ENCODE peak calls at places on chromosome 7, in seven cellular contexts. K is activated B cell treated with CpG ODN at 0.5 μM for 24 hours, O is osteocyte, A is right lobe of liver, R is HepG2, F is fibroblast of mammary gland, C is PC-3. H is an unnamed sample.

GRCh38 chr7:98879198-98879988 is 1.1 kb downstream of the TRRAP start:
- DNase-seq in K (peak), O (no peak), A (peak), R (peak), F (peak), C (peak), H (peak)

GRCh38 chr7:24440851-24441250 is 132.4 kb upstream of the PALS2 start:
- DNase-seq in K (no peak), O (no peak), A (no peak), R (no peak), F (peak), C (no peak), H (no peak)

GRCh38 chr7:100003711-100004661 is 11.4 kb upstream of the ZKSCAN1 start:
- DNase-seq in K (no peak), O (no peak), A (peak), R (peak), F (no peak), C (no peak), H (no peak)

GRCh38 chr7:100971111-100972001 is 2.0 kb downstream of the MUC12 start:
- DNase-seq in K (no peak), O (no peak), A (no peak), R (no peak), F (no peak), C (no peak), H (no peak)

GRCh38 chr7:43639858-43640491 is 57.1 kb downstream of the STK17A start:
- DNase-seq in K (no peak), O (no peak), A (peak), R (peak), F (peak), C (peak), H (no peak)

GRCh38 chr7:36192050-36192824 is 39.2 kb downstream of the EEPD1 start:
- DNase-seq in K (no peak), O (no peak), A (no peak), R (no peak), F (peak), C (no peak), H (no peak)

GRCh38 chr7:99270702-99271101 is 1.9 kb upstream of the MYH16 start:
- DNase-seq in K (no peak), O (no peak), A (no peak), R (peak), F (no peak), C (no peak), H (no peak)

GRCh38 chr7:25075459-25075858 is 49.6 kb downstream of the CYCS start:
- DNase-seq in K (no peak), O (no peak), A (no peak), R (no peak), F (peak), C (no peak), H (no peak)

GRCh38 chr7:149828357-149829309 is 9.5 kb upstream of the ZNF862 start:
- DNase-seq in K (no peak), O (no peak), A (no peak), R (no peak), F (no peak), C (no peak), H (no peak)

GRCh38 chr7:135168001-135168400 is 2.5 kb downstream of the CYREN start:
- DNase-seq in K (no peak), O (no peak), A (peak), R (no peak), F (no peak), C (no peak), H (no peak)

GRCh38 chr7:134246347-134246746 is 70.4 kb downstream of the SLC35B4 start:
- DNase-seq in K (no peak), O (no peak), A (no peak), R (no peak), F (no peak), C (no peak), H (no peak)

GRCh38 chr7:149856-150636 is 42.3 kb upstream of the FAM20C start:
- DNase-seq in K (peak), O (no peak), A (peak), R (no peak), F (peak), C (no peak), H (peak)

GRCh38 chr7:52479990-52480389 is 555.4 kb upstream of the POM121L12 start:
- DNase-seq in K (no peak), O (no peak), A (no peak), R (no peak), F (no peak), C (no peak), H (no peak)

GRCh38 chr7:151871904-151872303 is 5.0 kb downstream of the PRKAG2 start:
- DNase-seq in K (no peak), O (no peak), A (peak), R (no peak), F (peak), C (peak), H (no peak)
- TF ChIP-seq CTCF in K (no peak), O (no peak), A (no peak), R (peak), F (no peak), C (peak), H (no peak)

GRCh38 chr7:79497728-79498127 is 44.3 kb upstream of the MAGI2 start:
- DNase-seq in K (no peak), O (no peak), A (no peak), R (no peak), F (no peak), C (no peak), H (no peak)
- TF ChIP-seq CTCF in K (no peak), O (no peak), A (no peak), R (no peak), F (no peak), C (no peak), H (no peak)

DNA sequence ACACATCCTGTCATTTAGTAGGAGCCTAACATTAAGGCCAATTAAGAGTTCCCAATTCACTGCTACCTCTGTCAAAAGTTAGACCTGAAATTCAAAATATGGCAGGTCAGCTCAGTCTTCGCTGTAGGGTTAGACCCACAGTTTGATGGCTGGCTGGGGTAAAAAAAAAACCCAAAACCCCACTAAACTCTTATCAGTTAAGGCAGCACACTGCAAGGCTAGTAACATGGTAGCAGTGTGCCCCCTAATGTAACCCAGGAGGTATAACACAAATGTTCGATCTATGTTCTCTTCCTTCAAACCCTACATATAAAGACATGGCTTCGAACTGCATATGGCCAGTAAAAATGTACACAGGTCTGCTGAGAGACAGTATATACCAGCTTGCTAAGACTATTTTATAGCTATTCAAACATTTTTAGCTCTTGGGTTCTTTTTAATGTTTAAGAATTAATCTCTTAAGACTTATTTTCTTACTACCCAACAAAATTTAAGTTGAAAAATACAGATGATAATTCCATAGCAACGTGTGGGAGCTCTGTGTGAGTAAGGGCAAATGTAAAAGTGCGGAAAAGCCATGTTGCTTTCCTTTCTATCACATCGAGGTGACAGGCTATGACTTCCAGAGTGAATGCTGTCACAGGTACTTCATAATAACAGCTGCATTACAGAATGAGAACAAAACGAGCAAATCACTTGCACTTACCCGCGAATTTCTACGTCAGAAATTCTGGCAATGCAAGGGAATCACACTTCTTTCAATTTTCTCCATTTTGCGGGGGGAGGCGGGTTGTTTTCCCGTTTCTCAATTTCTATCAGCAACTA is 168.4 kb upstream of the IMMP2L start:
- DNase-seq in K (no peak), O (no peak), A (no peak), R (peak), F (peak), C (peak), H (no peak)
- TF ChIP-seq CTCF in K (no peak), O (peak), A (peak), R (peak), F (peak), C (peak), H (no peak)

GRCh38 chr7:158010956-158011698 is 576.5 kb downstream of the PTPRN2 start:
- DNase-seq in K (no peak), O (no peak), A (no peak), R (no peak), F (no peak), C (no peak), H (no peak)
- TF ChIP-seq CTCF in K (no peak), O (no peak), A (no peak), R (peak), F (no peak), C (peak), H (no peak)

DNA sequence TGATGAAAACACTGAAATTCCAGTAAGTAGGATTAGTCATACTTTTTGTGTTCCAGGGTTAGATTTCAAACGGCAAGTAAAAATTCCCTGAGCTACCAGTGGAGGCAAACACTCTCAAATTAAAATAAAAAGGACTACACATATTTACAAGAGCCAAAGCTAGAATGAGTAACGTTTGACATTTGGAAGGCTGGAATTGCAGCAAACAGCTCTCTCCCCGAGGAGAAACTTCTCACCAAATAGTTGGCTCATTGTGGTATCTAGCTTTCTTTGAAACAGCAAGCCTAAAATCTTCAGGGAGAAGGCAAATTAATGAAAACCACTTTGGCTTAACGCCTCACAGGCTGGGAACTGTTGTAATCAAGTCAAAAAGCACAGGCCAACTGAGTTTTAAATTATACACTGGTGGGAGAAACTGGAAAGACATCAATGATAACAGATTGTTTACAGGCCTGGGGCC is 288.3 kb downstream of the SNX13 start:
- DNase-seq in K (no peak), O (no peak), A (no peak), R (no peak), F (peak), C (peak), H (no peak)
- TF ChIP-seq CTCF in K (no peak), O (peak), A (no peak), R (no peak), F (peak), C (no peak), H (no peak)

DNA sequence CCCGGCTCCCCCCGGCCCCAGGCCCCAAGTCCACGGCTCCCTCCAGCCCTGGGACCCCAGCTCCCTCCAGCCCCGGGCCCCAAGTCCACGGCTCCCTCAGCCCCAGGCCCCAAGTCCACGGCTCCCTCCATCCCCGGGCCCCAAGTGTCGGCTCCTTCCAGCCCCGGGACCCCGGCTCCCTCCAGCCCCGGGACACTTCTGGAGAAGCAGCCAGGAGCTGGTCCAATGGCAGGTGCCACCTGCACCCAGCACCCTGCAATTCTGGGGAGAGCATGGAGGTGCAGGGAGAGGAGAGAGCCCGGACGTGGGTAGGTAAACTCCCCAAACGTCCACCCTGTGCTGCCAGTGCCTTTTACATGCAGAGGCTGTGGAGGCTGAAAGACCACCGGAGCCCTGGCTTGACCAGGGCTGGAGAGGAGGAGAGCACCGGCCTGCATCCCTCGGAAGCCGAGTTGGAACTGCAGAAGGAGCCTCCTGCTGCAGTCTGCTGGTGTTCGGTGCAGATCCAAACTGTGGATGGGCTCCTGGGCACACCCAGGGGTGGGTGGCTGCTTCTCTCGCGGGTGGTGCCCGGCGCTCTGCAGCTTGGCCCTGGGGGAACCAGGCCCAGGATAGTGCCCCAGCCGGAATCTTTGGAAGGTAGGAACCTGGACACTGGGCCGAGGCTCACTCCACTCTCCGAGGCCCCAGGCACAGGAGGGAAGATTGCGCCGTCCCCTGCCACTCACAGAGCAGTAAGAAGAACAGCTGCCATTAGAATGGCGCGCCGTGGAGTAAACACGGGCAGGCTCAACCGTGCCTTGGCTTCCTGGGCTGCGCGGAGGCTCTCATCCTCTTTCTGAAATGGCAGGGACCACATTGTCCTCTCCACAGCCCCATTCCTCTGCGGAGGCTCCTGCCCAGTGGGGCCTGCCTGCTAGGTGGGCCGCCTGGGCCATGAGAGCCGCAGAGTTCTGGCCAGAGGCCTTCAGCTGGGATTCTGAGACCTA is 14.7 kb downstream of the SHH start:
- DNase-seq in K (no peak), O (no peak), A (peak), R (no peak), F (no peak), C (no peak), H (no peak)
- TF ChIP-seq CTCF in K (no peak), O (no peak), A (no peak), R (no peak), F (no peak), C (no peak), H (peak)

GRCh38 chr7:146736446-146737190 is 620.0 kb downstream of the CNTNAP2 start:
- DNase-seq in K (no peak), O (no peak), A (no peak), R (no peak), F (no peak), C (peak), H (no peak)
- TF ChIP-seq CTCF in K (no peak), O (peak), A (peak), R (no peak), F (no peak), C (peak), H (no peak)

H was measured in natural killer cell.